ENCODE peak calls at places on chromosomes 11 and 22, in seven cellular contexts. Q is HCT116, B is GM12878, U is K562, K is WTC11, J is H1, D is HepG2. L is an unnamed sample.

GRCh38 chr11:8234425-8234821 is 29.3 kb downstream of the LMO1 start:
- DNase-seq in Q (peak), B (no peak), U (no peak), K (no peak), J (no peak), D (no peak), L (no peak)

GRCh38 chr11:10302294-10302743 is 2.6 kb upstream of the ADM start:
- DNase-seq in Q (no peak), B (no peak), U (no peak), K (no peak), J (no peak), D (no peak), L (no peak)

GRCh38 chr22:48975252-48975780 is 852.4 kb downstream of the BRD1 start:
- DNase-seq in Q (no peak), B (no peak), U (no peak), K (no peak), J (no peak), D (no peak), L (no peak)

GRCh38 chr11:115324569-115325432 is 179.4 kb downstream of the CADM1 start:
- DNase-seq in Q (no peak), B (peak), U (peak), K (peak), J (peak), D (peak), L (peak)

GRCh38 chr11:64885367-64886286 is 7.2 kb upstream of the EHD1 start:
- DNase-seq in Q (no peak), B (no peak), U (peak), K (no peak), J (no peak), D (peak), L (no peak)

GRCh38 chr22:38881464-38881871 is 9.5 kb upstream of the CBX6 start:
- DNase-seq in Q (no peak), B (no peak), U (no peak), K (no peak), J (no peak), D (no peak), L (no peak)

GRCh38 chr11:45432100-45432499 is 146.0 kb upstream of the SYT13 start:
- DNase-seq in Q (no peak), B (no peak), U (no peak), K (no peak), J (no peak), D (no peak), L (no peak)

GRCh38 chr11:61482513-61482912 is 26.0 kb upstream of the LRRC10B start:
- DNase-seq in Q (no peak), B (no peak), U (peak), K (peak), J (peak), D (no peak), L (peak)

GRCh38 chr11:67607507-67607906 is 771 bp downstream of the NDUFV1 start:
- DNase-seq in Q (no peak), B (no peak), U (no peak), K (no peak), J (no peak), D (no peak), L (no peak)

GRCh38 chr11:26045082-26045481 is 286.8 kb upstream of the ANO3 start:
- DNase-seq in Q (no peak), B (no peak), U (no peak), K (no peak), J (no peak), D (no peak), L (no peak)

GRCh38 chr11:109851780-109852390 is 241.3 kb upstream of the ZC3H12C start:
- DNase-seq in Q (no peak), B (no peak), U (no peak), K (no peak), J (no peak), D (no peak), L (no peak)

GRCh38 chr11:60914620-60915249 is 777 bp downstream of the TMEM109 start:
- DNase-seq in Q (no peak), B (no peak), U (peak), K (no peak), J (no peak), D (no peak), L (peak)

GRCh38 chr22:17201285-17201945 is 17.8 kb downstream of the ADA2 start:
- DNase-seq in Q (no peak), B (no peak), U (peak), K (no peak), J (no peak), D (peak), L (no peak)

GRCh38 chr11:97332271-97332670 is 942.5 kb downstream of the JRKL start:
- DNase-seq in Q (no peak), B (no peak), U (no peak), K (no peak), J (no peak), D (no peak), L (no peak)

GRCh38 chr22:28344893-28345292 is 334.7 kb downstream of the TTC28 start:
- DNase-seq in Q (no peak), B (no peak), U (no peak), K (no peak), J (no peak), D (no peak), L (no peak)

GRCh38 chr11:128039140-128040021 is 548.0 kb downstream of the ETS1 start:
- DNase-seq in Q (no peak), B (no peak), U (no peak), K (no peak), J (no peak), D (no peak), L (no peak)

GRCh38 chr11:100687630-100688395 is 725 bp downstream of the ARHGAP42 start:
- DNase-seq in Q (peak), B (no peak), U (peak), K (peak), J (peak), D (peak), L (peak)

GRCh38 chr11:1998861-1999260 is 1.2 kb upstream of the H19 start:
- DNase-seq in Q (no peak), B (no peak), U (no peak), K (no peak), J (no peak), D (no peak), L (no peak)

GRCh38 chr11:1998290-1998689 is 648 bp upstream of the H19 start:
- DNase-seq in Q (no peak), B (no peak), U (no peak), K (no peak), J (no peak), D (no peak), L (no peak)

GRCh38 chr11:2004466-2004865 is 6.8 kb upstream of the H19 start:
- DNase-seq in Q (no peak), B (no peak), U (no peak), K (no peak), J (no peak), D (no peak), L (no peak)

GRCh38 chr11:2002807-2003206 is 5.2 kb upstream of the H19 start:
- DNase-seq in Q (no peak), B (no peak), U (no peak), K (no peak), J (no peak), D (no peak), L (no peak)

GRCh38 chr11:2002042-2002776 is 4.6 kb upstream of the H19 start:
- DNase-seq in Q (no peak), B (no peak), U (no peak), K (no peak), J (no peak), D (no peak), L (no peak)
- TF ChIP-seq SP1 in Q (no peak), B (no peak), U (no peak), K (no peak), J (no peak), D (no peak), L (no peak)

DNA sequence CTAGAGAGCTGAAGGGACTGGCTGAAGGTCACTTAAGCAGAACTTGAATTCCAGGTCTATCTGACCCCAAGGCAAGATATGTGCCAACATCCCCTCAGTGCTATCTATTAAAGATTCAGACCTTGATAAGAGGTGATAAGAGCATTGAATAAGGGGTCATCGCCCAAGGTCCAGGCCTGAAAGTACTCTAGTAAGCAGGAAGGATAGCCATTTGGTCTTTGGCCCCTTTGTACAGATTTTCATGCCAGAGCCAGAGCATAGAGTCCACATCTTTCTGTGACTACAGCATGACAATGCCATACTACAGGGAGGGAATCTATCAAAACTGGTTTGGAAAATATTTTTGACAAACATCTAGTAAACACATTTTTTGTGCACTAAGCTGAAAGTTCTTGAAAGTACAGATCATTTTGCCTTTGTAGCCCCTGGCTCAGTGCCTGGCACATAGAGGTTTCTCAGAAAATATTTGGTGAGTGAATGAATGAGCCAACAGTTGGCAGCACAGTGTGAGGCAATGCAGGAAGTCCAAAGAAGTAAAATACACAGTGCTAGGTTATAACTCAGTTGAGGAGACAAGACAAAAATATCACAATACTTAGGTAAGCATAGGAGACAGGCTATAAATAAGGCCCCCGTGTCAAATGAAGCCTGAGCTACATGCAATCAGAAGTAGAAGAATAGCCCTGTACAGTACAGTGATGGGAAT is 15.1 kb upstream of the RRAS2 start:
- DNase-seq in Q (no peak), B (no peak), U (no peak), K (no peak), J (no peak), D (peak), L (no peak)
- TF ChIP-seq SP1 in Q (no peak), B (no peak), U (no peak), K (no peak), J (no peak), D (no peak), L (no peak)

GRCh38 chr22:35489225-35489624 is 51.4 kb upstream of the RASD2 start:
- DNase-seq in Q (no peak), B (no peak), U (no peak), K (no peak), J (no peak), D (no peak), L (no peak)
- TF ChIP-seq SP1 in Q (no peak), B (no peak), U (no peak), K (no peak), J (no peak), D (no peak), L (no peak)

DNA sequence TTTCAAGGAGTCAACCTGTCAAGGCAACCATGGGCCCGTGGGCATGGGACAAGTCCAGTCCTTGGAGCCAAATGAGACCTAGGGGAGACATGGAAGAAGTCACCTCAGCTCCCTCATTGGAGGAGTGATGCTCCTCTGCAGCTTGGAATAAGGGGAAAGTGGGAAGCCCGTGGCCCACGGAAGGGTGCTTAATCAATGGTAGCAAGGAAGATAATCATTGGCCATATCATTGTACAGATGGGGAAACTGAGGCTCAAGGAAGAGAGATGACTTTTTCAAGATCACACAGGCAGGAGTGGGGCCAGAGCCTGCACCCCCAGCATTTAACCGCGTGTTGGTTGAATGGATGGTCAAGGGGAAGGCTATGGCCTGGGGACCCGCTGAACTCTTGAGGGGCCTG is 133.0 kb downstream of the OSBP2 start:
- DNase-seq in Q (no peak), B (no peak), U (no peak), K (no peak), J (no peak), D (no peak), L (no peak)
- TF ChIP-seq SP1 in Q (no peak), B (no peak), U (no peak), K (no peak), J (no peak), D (no peak), L (no peak)

DNA sequence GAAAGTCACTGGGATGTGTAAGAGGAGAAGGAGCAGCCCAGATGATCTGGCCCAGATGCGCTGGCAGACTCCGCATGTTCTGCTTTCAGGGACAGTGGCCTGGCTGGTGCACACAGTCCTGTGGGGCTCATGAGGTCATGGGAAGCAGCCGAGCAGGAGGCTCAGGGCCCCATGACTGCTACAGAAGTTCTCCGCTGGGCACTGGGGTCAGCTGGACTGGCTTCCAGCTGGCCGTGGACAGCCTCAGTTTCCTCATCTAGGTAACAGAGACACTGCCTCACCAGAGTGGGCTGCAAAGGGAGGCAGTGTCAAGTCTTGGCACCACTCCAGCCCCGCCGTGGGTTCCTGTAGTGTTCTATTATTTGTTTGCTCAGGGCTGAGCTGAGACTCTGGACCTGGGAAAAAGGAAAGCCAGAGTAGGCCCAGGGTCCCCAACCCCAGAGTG is 45.1 kb downstream of the MED15 start:
- DNase-seq in Q (no peak), B (no peak), U (no peak), K (no peak), J (no peak), D (peak), L (no peak)
- TF ChIP-seq SP1 in Q (no peak), B (no peak), U (no peak), K (no peak), J (no peak), D (no peak), L (no peak)

DNA sequence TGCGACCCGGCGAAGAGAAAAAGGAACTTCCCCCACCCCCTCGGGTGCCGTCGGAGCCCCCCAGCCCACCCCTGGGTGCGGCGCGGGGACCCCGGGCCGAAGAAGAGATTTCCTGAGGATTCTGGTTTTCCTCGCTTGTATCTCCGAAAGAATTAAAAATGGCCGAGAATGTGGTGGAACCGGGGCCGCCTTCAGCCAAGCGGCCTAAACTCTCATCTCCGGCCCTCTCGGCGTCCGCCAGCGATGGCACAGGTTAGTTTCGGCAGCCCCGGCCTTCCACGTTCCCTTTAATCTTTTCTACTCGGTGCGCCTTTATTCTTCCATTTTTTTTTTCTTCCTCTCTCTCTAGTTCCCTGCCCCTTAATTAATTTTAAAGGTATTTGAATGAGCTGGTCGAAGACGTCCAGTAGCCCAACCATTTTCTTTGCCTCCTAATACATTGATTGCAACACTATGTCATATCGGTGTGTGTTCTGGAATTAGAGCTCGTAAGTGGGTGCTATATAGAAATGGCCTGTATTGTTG is 517 bp downstream of the EP300 start:
- DNase-seq in Q (no peak), B (no peak), U (peak), K (no peak), J (no peak), D (peak), L (no peak)
- TF ChIP-seq SP1 in Q (no peak), B (no peak), U (no peak), K (no peak), J (no peak), D (no peak), L (no peak)

DNA sequence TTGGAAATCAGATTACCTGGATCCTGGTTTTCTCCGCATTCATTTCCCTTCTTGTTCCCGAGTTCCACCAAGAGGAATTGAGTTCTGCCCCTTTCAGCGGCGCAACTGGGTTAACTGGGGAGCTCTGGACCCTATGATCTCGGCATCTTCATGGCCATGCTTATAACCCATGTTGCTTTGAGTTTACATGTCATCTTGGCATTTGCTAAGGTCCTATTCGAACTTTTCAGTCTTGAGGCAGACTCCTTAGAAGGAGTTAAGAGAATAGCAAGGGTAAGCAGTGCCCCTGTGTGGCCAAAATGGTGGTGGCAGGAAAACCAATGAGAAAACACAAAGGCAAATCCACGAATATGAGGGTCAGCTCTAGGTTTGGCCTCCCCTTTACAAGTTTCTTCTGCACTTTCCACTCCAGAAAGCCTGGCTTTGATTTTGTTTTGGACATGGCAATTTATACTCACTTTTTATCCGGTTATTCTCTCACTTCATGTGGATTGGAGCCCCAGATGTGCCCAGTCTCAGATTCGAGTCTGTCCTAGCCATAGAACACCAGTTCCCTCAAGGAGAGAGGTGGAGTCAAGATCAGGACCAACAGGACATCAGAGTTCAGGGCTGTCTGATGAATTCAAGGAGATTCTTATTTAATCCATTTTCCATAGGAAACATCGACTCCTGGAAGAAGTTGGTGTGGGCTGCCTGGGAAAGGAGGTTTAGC is 55.3 kb upstream of the FBXO3 start:
- DNase-seq in Q (peak), B (peak), U (peak), K (peak), J (no peak), D (peak), L (peak)
- TF ChIP-seq SP1 in Q (no peak), B (no peak), U (no peak), K (no peak), J (no peak), D (no peak), L (no peak)

GRCh38 chr11:43880640-43881159 is at the start of gene ALKBH3:
- DNase-seq in Q (peak), B (peak), U (peak), K (peak), J (peak), D (peak), L (peak)
- TF ChIP-seq SP1 in Q (peak), B (peak), U (peak), K (peak), J (peak), D (peak), L (no peak)

GRCh38 chr22:50443801-50444625 is 30.8 kb downstream of the SBF1 start:
- DNase-seq in Q (no peak), B (no peak), U (no peak), K (no peak), J (no peak), D (no peak), L (no peak)
- TF ChIP-seq SP1 in Q (no peak), B (no peak), U (no peak), K (no peak), J (no peak), D (no peak), L (no peak)

GRCh38 chr22:33781396-33781795 is 138.9 kb downstream of the LARGE1 start:
- DNase-seq in Q (no peak), B (no peak), U (no peak), K (no peak), J (no peak), D (no peak), L (no peak)
- TF ChIP-seq SP1 in Q (no peak), B (no peak), U (no peak), K (no peak), J (no peak), D (no peak), L (no peak)

L was measured in HEK293T.